ENCODE peak calls at places on chromosomes 13 and 19, in eight cellular contexts. S is left ventricle myocardium inferior, D is IMR-90, Z is uterus, M is Peyer's patch, V is heart right ventricle, Y is mesendoderm, L is fibroblast of lung. U is an unnamed sample.

GRCh38 chr13:45439000-45439399 is 20.8 kb upstream of the SLC25A30 start:
- DNase-seq in S (no peak), D (no peak), Z (no peak), M (no peak), V (no peak), Y (no peak), L (no peak), U (no peak)

GRCh38 chr13:27728271-27728670 is 64.0 kb upstream of the GSX1 start:
- DNase-seq in S (no peak), D (no peak), Z (no peak), M (no peak), V (no peak), Y (peak; percentile 60), L (no peak), U (no peak)

GRCh38 chr13:27120811-27121210 is 50.8 kb downstream of the USP12 start:
- DNase-seq in S (no peak), D (peak; percentile 28), Z (no peak), M (no peak), V (no peak), Y (peak; percentile 22), L (peak; percentile 40), U (no peak)

GRCh38 chr19:15640294-15640903 is at the start of gene CYP4F3:
- DNase-seq in S (peak; percentile 74), D (no peak), Z (no peak), M (no peak), V (peak; percentile 43), Y (no peak), L (no peak), U (peak; percentile 76)

GRCh38 chr19:2083174-2083854 is 12.8 kb downstream of the MOB3A start:
- DNase-seq in S (no peak), D (no peak), Z (peak; percentile 25), M (peak; percentile 85), V (peak; percentile 50), Y (no peak), L (no peak), U (no peak)

GRCh38 chr19:48023518-48023917 is 20.4 kb downstream of the CABP5 start:
- DNase-seq in S (no peak), D (no peak), Z (no peak), M (no peak), V (no peak), Y (no peak), L (no peak), U (no peak)

GRCh38 chr19:50722248-50723013 is 733 bp upstream of the CLEC11A start:
- DNase-seq in S (no peak), D (peak; percentile 6), Z (no peak), M (no peak), V (no peak), Y (no peak), L (no peak), U (no peak)

GRCh38 chr13:93309886-93310520 is 83.4 kb downstream of the GPC6 start:
- DNase-seq in S (no peak), D (peak; percentile 51), Z (no peak), M (no peak), V (no peak), Y (peak; percentile 85), L (peak; percentile 83), U (no peak)

GRCh38 chr13:109220631-109221030 is 565.8 kb downstream of the IRS2 start:
- DNase-seq in S (no peak), D (no peak), Z (no peak), M (no peak), V (no peak), Y (no peak), L (no peak), U (no peak)

GRCh38 chr13:109162248-109163051 is 533.0 kb downstream of the MYO16 start:
- DNase-seq in S (no peak), D (no peak), Z (no peak), M (peak; percentile 45), V (no peak), Y (no peak), L (no peak), U (no peak)

GRCh38 chr13:36313047-36313969 is 15.7 kb upstream of the CCDC169 start:
- DNase-seq in S (no peak), D (peak; percentile 18), Z (no peak), M (no peak), V (no peak), Y (no peak), L (peak; percentile 11), U (no peak)

GRCh38 chr13:24167666-24168391 is 7.3 kb downstream of the SPATA13 start:
- DNase-seq in S (no peak), D (no peak), Z (no peak), M (no peak), V (no peak), Y (no peak), L (no peak), U (no peak)

GRCh38 chr19:18461471-18461870 is 23.5 kb upstream of the ISYNA1 start:
- DNase-seq in S (no peak), D (no peak), Z (no peak), M (no peak), V (no peak), Y (no peak), L (no peak), U (peak; percentile 66)

GRCh38 chr13:89380101-89380500 is 1708.9 kb downstream of the SLITRK5 start:
- DNase-seq in S (no peak), D (no peak), Z (no peak), M (no peak), V (no peak), Y (peak; percentile 35), L (no peak), U (no peak)

DNA sequence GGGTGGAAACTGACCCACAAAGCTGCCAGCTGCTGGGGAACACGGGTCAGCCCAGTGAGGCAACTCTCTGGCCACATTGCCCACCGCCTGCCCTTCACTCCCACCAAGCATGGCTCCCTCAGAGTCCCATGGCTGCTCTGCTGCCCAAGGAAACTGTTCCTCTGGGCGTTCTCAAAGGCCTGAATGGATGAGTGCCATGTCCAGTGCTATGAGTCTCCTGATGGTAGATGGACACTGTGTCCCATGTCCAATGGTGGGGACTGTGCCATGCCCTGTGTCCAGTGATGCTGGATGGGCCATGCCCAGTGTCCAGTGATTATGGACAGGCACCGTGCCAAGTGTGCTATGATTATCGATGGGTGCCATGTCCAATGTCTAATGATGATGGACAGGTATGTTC is 88.8 kb downstream of the ANKRD10 start:
- DNase-seq in S (no peak), D (no peak), Z (no peak), M (no peak), V (no peak), Y (no peak), L (no peak), U (no peak)
- H3K4me1 ChIP-seq in S (no peaks in the 10 kb centered on the region), D (no peaks in the 10 kb centered on the region), Z (no peaks in the 10 kb centered on the region), M (no peaks in the 10 kb centered on the region), V (no peaks in the 10 kb centered on the region), Y (no peaks in the 10 kb centered on the region), L (no peaks in the 10 kb centered on the region), U (no peaks in the 10 kb centered on the region)

DNA sequence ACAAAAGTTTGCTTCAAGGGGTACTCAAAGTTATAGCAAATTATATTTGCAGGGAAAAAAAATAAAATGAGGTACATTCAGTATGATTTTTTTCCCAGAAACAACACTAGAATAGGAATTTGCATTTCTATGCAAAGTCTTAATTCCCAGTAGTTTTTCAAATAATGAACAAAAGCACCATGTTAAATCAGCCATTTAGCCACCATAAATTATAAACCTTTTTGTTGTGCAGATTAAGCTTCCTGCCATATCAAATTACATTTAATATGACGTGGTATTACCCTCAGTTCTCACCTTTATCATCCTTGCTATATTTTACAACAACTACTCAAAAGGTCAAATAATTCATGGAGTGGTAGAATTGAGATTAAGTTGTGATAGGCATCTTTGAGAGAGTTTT is 136.6 kb upstream of the FRY start:
- DNase-seq in S (no peak), D (no peak), Z (no peak), M (no peak), V (no peak), Y (no peak), L (no peak), U (no peak)
- H3K4me1 ChIP-seq in S (peaks cover 99% of the 10 kb centered on the region), D (peaks cover 2% of the 10 kb centered on the region), Z (no peaks in the 10 kb centered on the region), M (no peaks in the 10 kb centered on the region), V (peaks cover 48% of the 10 kb centered on the region), Y (no peaks in the 10 kb centered on the region), L (no peaks in the 10 kb centered on the region), U (no peaks in the 10 kb centered on the region)

DNA sequence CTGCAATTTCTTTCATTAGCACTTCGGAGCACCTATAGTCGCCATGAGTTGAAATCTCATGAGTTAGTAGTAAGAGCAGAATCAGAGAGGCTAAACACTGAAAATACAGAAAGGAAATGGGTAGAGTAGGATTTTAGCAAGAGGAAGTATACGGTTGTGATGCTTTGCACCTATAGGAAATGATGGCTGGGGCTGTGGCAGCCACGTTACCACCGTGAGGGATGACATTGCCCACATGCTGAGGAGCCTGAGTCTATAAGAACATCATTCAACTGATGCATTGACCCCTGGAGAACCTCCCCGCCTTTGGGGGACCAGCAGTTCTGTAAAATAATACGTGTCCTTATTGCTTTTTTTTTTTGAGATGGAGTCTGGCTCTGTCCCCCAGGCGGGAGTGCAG is 20.4 kb downstream of the FAM187B start:
- DNase-seq in S (no peak), D (no peak), Z (no peak), M (no peak), V (no peak), Y (no peak), L (no peak), U (no peak)
- H3K4me1 ChIP-seq in S (peaks cover 14% of the 10 kb centered on the region), D (no peaks in the 10 kb centered on the region), Z (no peaks in the 10 kb centered on the region), M (peaks cover 33% of the 10 kb centered on the region), V (no peaks in the 10 kb centered on the region), Y (peaks cover 7% of the 10 kb centered on the region), L (no peaks in the 10 kb centered on the region), U (peaks cover 3% of the 10 kb centered on the region)

GRCh38 chr13:113802761-113803160 is 43.7 kb downstream of the TMEM255B start:
- DNase-seq in S (no peak), D (no peak), Z (no peak), M (no peak), V (no peak), Y (peak; percentile 49), L (no peak), U (peak; percentile 57)

GRCh38 chr13:113803409-113804016 is 44.5 kb downstream of the TMEM255B start:
- DNase-seq in S (no peak), D (no peak), Z (no peak), M (no peak), V (no peak), Y (no peak), L (no peak), U (peak; percentile 28)

GRCh38 chr13:113802090-113802531 is 43.1 kb downstream of the TMEM255B start:
- DNase-seq in S (peak; percentile 61), D (peak; percentile 72), Z (peak; percentile 53), M (no peak), V (peak; percentile 57), Y (peak; percentile 89), L (peak; percentile 72), U (peak; percentile 48)

GRCh38 chr13:113800576-113800926 is 41.5 kb downstream of the TMEM255B start:
- DNase-seq in S (no peak), D (no peak), Z (no peak), M (no peak), V (no peak), Y (no peak), L (no peak), U (peak; percentile 74)

DNA sequence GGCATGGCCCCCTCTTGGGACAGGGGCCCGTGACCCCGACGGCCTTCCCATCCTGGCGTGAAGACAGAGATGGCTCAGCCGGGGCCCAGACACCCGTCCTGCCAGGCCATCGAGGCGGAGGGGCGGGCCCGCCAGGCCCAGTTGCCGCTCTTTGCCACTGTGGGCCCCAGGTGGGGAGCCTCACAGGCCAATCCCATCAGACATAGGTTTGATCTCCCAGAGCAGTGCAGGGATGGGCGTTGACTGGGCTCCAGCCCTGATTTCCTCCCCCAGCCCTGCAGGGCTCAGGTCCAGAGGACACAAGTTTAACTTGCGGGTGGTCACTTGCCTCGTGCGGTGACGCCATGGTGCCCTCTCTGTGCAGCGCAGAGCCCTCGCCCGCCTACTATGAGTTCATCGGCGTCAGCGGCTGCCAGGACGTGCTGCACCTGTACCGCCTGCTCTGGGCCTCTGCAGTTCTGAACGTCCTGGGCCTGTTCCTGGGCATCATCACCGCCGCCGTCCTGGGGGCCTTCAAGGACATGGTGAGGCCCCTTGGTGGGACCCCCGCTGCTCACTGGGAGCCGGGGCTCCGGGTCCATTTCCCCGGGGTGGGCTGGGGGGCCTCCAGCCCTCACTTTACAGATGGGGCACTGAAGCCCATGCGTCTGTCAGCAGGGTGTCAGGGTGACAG is 42.4 kb downstream of the TMEM255B start:
- DNase-seq in S (no peak), D (no peak), Z (no peak), M (no peak), V (no peak), Y (no peak), L (no peak), U (peak; percentile 78)
- H3K4me1 ChIP-seq in S (peaks cover 13% of the 10 kb centered on the region), D (peaks cover 6% of the 10 kb centered on the region), Z (no peaks in the 10 kb centered on the region), M (no peaks in the 10 kb centered on the region), V (no peaks in the 10 kb centered on the region), Y (no peaks in the 10 kb centered on the region), L (peaks cover 6% of the 10 kb centered on the region), U (no peaks in the 10 kb centered on the region)

U was measured in left lung.